ENCODE peak calls at places on chromosomes 2 and 18, in nine cellular contexts. Z, U, P, C, Q, D, X, R and H are unnamed samples.

GRCh38 chr2:171172980-171173542 is 12.4 kb upstream of the TLK1 start:
- DNase-seq in Z (no peak), Q (no peak), D (no peak), C (no peak), R (no peak), P (no peak), X (no peak), U (no peak), H (no peak)

GRCh38 chr2:187593697-187594096 is 39.5 kb upstream of the TFPI start:
- DNase-seq in D (no peak), Z (no peak), R (no peak), C (no peak), U (no peak), X (no peak), P (no peak), Q (no peak), H (no peak)

GRCh38 chr2:10909050-10909995 is 2.4 kb upstream of the KCNF1 start:
- DNase-seq in R (peak), U (peak), X (peak), D (peak), P (peak), C (peak), Z (no peak), Q (no peak), H (no peak)

GRCh38 chr18:60295776-60296175 is 76.8 kb downstream of the MC4R start:
- DNase-seq in U (no peak), D (no peak), P (no peak), R (no peak), Z (no peak), X (no peak), C (no peak), Q (no peak), H (no peak)

GRCh38 chr2:105814291-105814940 is 69.7 kb downstream of the NCK2 start:
- DNase-seq in Q (no peak), U (no peak), X (no peak), Z (no peak), D (no peak), R (no peak), P (no peak), C (no peak), H (no peak)

GRCh38 chr2:57804971-57805370 is 241.6 kb upstream of the VRK2 start:
- DNase-seq in C (no peak), R (no peak), P (no peak), D (no peak), Q (no peak), Z (no peak), U (no peak), X (no peak), H (no peak)

GRCh38 chr18:7479756-7480155 is 87.4 kb upstream of the PTPRM start:
- DNase-seq in X (no peak), U (no peak), C (no peak), Z (no peak), R (no peak), Q (no peak), D (no peak), P (no peak), H (no peak)

GRCh38 chr18:35470440-35470839 is 27.3 kb downstream of the INO80C start:
- DNase-seq in P (no peak), R (no peak), D (no peak), C (no peak), U (no peak), Q (peak), X (no peak), Z (no peak), H (no peak)

GRCh38 chr2:110120171-110121051 is 4.8 kb upstream of the MALL start:
- DNase-seq in P (no peak), X (no peak), C (no peak), R (no peak), Q (no peak), U (no peak), Z (no peak), D (no peak), H (no peak)

GRCh38 chr2:173175222-173175621 is 99.6 kb downstream of the MAP3K20 start:
- DNase-seq in U (no peak), R (no peak), D (no peak), Q (no peak), Z (no peak), X (no peak), C (no peak), P (no peak), H (no peak)

DNA sequence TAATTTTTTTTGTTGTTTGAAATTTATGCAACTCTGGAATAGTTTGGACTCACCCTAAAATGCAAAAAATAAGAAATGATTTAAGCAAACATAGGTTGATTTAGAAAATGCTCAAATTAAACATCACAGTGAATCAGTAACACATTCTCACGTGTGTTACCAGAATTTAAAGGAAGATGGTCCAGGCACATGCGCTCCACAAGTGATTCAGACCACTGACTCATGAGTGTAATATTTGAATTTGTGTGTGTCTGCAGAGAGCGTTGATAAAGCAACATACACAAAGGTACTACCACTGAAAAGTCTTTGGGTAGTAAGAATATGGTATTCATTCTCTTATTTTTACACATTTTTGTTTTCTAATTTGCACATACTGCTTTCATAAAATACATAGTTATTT is 7.9 kb downstream of the SS18 start:
- DNase-seq in U (no peak), P (no peak), R (no peak), C (no peak), D (no peak), Q (no peak), Z (no peak), X (no peak), H (no peak)
- TF ChIP-seq EP300 in U (no peak), P (no peak), R (no peak), C (no peak), D (no peak), Q (no peak), Z (no peak), X (no peak), H (no peak)

DNA sequence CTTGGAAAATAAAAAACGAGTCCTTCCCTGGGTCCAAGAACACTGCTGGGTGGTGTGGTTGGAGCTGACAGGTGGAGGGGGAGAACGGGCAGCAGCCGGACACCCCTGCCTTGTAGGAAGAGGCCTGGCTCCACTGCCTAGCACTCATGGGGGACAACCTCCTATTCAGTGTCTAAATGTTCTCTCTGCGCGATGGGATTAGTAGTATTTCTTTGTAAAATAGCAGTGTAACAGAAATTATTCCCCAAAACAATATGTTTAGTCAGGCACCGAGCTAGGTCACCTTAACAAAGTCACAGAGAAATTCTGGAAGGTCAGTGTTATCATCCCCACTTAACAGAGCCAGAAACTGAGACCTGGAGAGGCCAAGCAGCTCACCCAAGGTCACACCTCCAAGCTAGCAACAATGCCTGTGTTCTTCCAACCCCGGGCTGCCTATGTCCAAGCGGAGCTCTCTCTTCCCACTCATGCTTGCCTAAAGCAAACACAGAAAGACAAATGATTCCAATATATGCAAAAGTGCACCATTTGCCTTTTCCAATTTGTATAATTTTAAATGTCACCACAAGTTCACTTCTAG is 68.0 kb downstream of the STEAP3 start:
- DNase-seq in R (no peak), X (no peak), Q (no peak), C (no peak), Z (no peak), P (no peak), D (peak), U (no peak), H (no peak)
- TF ChIP-seq EP300 in R (no peak), X (no peak), Q (no peak), C (no peak), Z (no peak), P (no peak), D (no peak), U (no peak), H (no peak)

DNA sequence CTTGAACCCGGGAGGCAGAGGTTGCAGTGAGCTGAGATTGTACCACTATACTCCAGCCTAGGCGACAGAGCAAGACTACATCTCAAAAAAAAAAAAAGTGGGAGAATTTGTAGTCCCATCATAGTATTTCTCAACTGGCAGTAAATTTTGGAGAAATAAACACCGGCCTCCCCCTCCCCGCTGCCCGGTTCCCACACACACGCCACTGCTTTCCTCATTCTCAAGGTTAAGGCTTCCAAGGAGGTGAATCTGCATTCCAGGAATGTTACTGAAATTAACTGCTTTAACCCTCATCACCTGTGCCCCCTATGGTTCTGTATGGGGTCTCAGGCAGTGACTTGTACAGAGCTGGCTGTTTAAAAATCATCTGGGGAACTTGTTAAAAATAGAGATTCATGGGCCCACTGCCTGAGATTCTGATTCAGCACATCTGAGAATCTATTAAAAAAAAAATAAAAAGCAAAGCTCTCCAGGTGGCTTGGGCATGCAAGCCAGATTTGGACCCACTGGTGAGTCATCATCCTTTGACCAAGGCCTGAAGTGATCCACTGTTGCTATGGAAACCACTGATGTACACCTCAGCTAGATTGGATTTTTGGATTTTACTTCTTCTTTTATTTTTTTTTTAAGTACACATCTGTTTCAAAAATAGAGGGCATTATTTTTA is 50.1 kb downstream of the MRPL35 start:
- DNase-seq in P (no peak), X (peak), C (no peak), D (no peak), Q (no peak), U (no peak), Z (peak), R (peak), H (no peak)
- TF ChIP-seq EP300 in P (no peak), X (no peak), C (no peak), D (no peak), Q (no peak), U (no peak), Z (no peak), R (no peak), H (no peak)

DNA sequence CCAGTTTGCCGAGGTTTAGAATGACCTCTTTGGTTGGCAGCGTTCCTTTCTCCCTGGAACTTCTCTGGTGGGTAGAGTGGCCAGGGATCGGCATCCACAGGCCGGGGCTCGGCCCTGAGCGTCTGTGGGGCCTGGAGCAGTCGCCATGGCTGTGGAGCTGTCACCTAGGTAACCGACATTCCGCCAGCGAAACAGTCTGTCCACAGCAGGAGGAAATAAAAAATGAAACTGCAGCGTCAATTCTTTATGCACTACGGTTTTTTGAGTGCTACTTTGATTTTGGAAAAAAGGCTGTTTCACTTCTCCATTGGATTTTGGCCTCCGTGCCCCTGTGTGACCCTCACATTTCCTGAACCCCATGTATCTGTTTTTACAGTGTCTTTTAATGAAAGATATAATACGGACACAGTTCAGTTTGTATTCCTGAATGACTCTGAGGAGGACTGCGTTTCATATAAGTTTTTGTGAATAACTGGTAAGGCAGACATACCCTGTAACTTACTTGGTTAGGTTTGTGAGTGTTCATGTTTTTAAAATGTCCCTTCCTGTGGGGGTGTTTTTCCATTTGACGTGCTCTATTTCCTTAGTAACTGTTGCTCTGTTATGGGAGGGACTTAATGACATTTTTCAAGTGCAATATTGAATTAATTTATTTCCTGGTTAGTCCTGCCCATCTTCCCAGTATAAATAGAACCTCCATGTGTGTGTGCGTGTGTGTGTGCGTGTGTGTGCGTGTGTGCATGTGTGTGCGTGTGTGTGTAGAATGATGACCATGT is 163.5 kb downstream of the LDLRAD4 start:
- DNase-seq in P (peak), R (peak), Q (peak), U (no peak), C (no peak), X (peak), D (no peak), Z (peak), H (peak)
- TF ChIP-seq EP300 in P (no peak), R (no peak), Q (no peak), U (no peak), C (no peak), X (no peak), D (no peak), Z (no peak), H (peak)

DNA sequence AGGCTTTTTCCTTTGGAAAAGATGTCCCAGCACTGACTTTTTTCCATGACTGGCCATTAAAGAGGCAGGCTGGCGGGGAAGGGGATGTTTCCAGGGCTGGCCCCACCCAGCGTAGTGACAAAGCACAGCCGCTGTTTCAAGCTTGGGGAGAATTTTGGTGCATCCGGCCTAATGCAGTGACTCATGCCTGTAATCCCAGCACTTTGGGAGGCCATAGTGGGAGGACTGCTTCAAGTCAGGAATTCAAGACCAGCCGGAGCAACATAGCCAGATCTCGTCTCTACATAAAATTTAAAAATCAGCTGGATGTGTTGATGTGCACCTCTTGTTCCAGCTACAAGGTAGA is 78.0 kb upstream of the SH3BP4 start:
- DNase-seq in X (no peak), U (no peak), C (no peak), R (peak), Q (no peak), P (no peak), D (no peak), Z (no peak), H (no peak)
- TF ChIP-seq EP300 in X (no peak), U (no peak), C (no peak), R (no peak), Q (no peak), P (no peak), D (no peak), Z (no peak), H (no peak)

GRCh38 chr2:206962966-206963365 is 23.6 kb downstream of the CPO start:
- DNase-seq in C (no peak), Z (no peak), X (no peak), U (no peak), R (no peak), Q (peak), P (no peak), D (no peak), H (no peak)

GRCh38 chr2:206955253-206955652 is 15.9 kb downstream of the CPO start:
- DNase-seq in X (no peak), D (no peak), U (no peak), R (no peak), Z (no peak), C (no peak), Q (no peak), P (no peak), H (no peak)

DNA sequence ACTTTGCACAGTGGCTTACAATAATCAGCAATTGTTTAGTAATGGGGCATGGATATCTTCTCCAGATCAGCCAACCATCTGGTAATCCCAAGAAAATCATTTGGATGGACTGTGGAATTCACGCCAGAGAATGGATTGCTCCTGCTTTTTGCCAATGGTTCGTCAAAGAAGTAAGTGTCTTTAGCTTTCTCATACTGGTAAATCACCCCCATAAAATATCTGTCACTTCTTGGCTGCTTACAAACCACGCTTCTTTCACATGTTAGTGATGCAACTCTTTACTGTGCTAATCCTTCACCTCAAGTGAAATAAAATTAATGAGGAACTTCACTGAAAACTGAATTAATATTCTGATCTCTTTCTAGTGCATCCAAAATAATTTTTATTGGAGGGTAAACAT is 18.9 kb downstream of the CPO start:
- DNase-seq in C (peak), D (no peak), U (no peak), X (no peak), R (no peak), Q (no peak), P (no peak), Z (no peak), H (no peak)
- TF ChIP-seq EP300 in C (no peak), D (no peak), U (no peak), X (no peak), R (no peak), Q (no peak), P (no peak), Z (no peak), H (no peak)

DNA sequence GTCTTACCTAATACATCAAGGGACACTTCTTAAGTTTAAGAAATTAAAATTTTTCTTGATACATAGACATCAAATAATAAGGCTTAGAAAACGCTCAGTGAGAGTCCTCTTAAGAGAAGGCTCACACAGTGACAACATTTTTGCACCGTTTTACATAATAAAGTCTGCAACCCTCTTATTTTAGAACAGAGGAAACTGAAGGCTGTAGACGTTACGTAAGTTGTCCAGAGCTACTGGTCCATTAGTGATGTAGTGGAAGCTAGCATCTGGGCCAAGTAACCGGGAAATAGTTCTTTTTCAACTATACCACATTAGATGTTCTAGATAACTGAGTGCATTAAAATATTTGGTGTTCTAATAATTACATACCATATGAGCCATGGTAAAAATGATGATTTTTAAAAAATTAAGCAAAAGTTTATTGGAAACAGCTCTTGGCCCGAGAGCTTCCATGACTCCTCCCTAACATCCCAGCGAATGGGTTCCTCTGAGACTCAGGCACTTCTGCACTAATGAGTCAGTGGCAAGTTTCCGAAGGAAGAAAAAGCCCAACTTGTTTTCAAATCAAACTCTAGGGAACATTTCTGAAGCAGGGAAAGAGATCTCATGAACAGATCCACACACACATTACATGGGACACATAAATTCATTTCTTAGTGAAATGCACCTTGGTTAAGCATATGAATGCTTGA is 232.6 kb upstream of the PXDN start:
- DNase-seq in C (no peak), U (no peak), R (peak), D (no peak), Q (no peak), P (no peak), Z (no peak), X (no peak), H (peak)
- TF ChIP-seq EP300 in C (no peak), U (no peak), R (no peak), D (no peak), Q (no peak), P (no peak), Z (no peak), X (no peak), H (no peak)

GRCh38 chr2:127007652-127008051 is 99.3 kb downstream of the BIN1 start:
- DNase-seq in C (no peak), U (no peak), X (no peak), D (no peak), Z (no peak), P (no peak), R (no peak), Q (no peak), H (no peak)
- TF ChIP-seq EP300 in C (no peak), U (no peak), X (no peak), D (no peak), Z (no peak), P (no peak), R (no peak), Q (no peak), H (no peak)

GRCh38 chr2:99085400-99085799 is 56.1 kb upstream of the C2orf15 start:
- DNase-seq in Q (no peak), P (no peak), Z (no peak), U (no peak), C (no peak), D (peak), X (no peak), R (no peak), H (no peak)

GRCh38 chr2:99086385-99086784 is 55.1 kb upstream of the C2orf15 start:
- DNase-seq in Q (no peak), X (no peak), P (no peak), U (no peak), R (no peak), C (no peak), D (no peak), Z (no peak), H (no peak)

GRCh38 chr2:99081886-99082285 is 59.6 kb upstream of the C2orf15 start:
- DNase-seq in X (no peak), U (no peak), R (no peak), Q (no peak), P (no peak), C (no peak), D (no peak), Z (no peak), H (no peak)

GRCh38 chr2:99088017-99088416 is 53.5 kb upstream of the C2orf15 start:
- DNase-seq in P (no peak), Z (no peak), Q (no peak), C (no peak), R (no peak), D (no peak), X (no peak), U (no peak), H (no peak)

GRCh38 chr2:99084256-99084655 is 57.3 kb upstream of the C2orf15 start:
- DNase-seq in C (no peak), Z (no peak), Q (no peak), P (no peak), D (no peak), U (no peak), R (no peak), X (no peak), H (no peak)
- TF ChIP-seq EP300 in C (no peak), Z (no peak), Q (no peak), P (no peak), D (no peak), U (no peak), R (no peak), X (no peak), H (no peak)